ENCODE peak calls at places on chromosomes 12 and 14, in four cellular contexts. R is HCT116, T is lower leg skin, H is K562. N is an unnamed sample.

GRCh38 chr14:90387201-90387600 is 9.6 kb upstream of the CALM1 start:
- DNase-seq in R (no peak), T (no peak), H (no peak), N (no peak)

GRCh38 chr14:27536748-27537147 is 938.9 kb upstream of the NOVA1 start:
- DNase-seq in R (no peak), T (no peak), H (no peak), N (no peak)

GRCh38 chr14:60647081-60647836 is 2.0 kb downstream of the SIX1 start:
- DNase-seq in R (no peak), T (no peak), H (no peak), N (no peak)

GRCh38 chr14:68361231-68361630 is 431.6 kb downstream of the ZFP36L1 start:
- DNase-seq in R (no peak), T (no peak), H (no peak), N (no peak)

GRCh38 chr12:93793983-93794382 is 116.8 kb downstream of the CRADD start:
- DNase-seq in R (no peak), T (no peak), H (no peak), N (no peak)

GRCh38 chr14:101557811-101558738 is 3.2 kb upstream of the DIO3 start:
- DNase-seq in R (no peak), T (peak), H (no peak), N (no peak)

GRCh38 chr12:124927325-124928094 is 13.1 kb upstream of the UBC start:
- DNase-seq in R (peak), T (peak), H (peak), N (peak)

GRCh38 chr12:67911789-67912188 is 77.5 kb upstream of the IFNG-AS1 start:
- DNase-seq in R (no peak), T (no peak), H (no peak), N (no peak)

GRCh38 chr12:98227162-98227561 is 288.2 kb upstream of the TMPO start:
- DNase-seq in R (peak), T (no peak), H (no peak), N (no peak)

GRCh38 chr12:109589691-109590245 is 16.2 kb downstream of the MVK start:
- DNase-seq in R (no peak), T (no peak), H (no peak), N (no peak)

GRCh38 chr14:71169028-71169427 is 261.8 kb downstream of the PCNX1 start:
- DNase-seq in R (no peak), T (no peak), H (peak), N (no peak)

GRCh38 chr12:4069046-4070010 is 196.1 kb upstream of the PARP11 start:
- DNase-seq in R (no peak), T (no peak), H (no peak), N (no peak)

GRCh38 chr14:71130491-71131179 is 223.4 kb downstream of the PCNX1 start:
- DNase-seq in R (no peak), T (no peak), H (no peak), N (no peak)

GRCh38 chr12:49049566-49050224 is 10.9 kb downstream of the KMT2D start:
- DNase-seq in R (no peak), T (no peak), H (no peak), N (no peak)

GRCh38 chr14:102516531-102517411 is 7.2 kb upstream of the ANKRD9 start:
- DNase-seq in R (no peak), T (no peak), H (peak), N (no peak)

GRCh38 chr14:69932391-69932790 is 53.2 kb downstream of the SMOC1 start:
- DNase-seq in R (no peak), T (no peak), H (no peak), N (no peak)
- H3K4me3 ChIP-seq in R (no peak), T (no peak), H (no peak), N (no peak)

DNA sequence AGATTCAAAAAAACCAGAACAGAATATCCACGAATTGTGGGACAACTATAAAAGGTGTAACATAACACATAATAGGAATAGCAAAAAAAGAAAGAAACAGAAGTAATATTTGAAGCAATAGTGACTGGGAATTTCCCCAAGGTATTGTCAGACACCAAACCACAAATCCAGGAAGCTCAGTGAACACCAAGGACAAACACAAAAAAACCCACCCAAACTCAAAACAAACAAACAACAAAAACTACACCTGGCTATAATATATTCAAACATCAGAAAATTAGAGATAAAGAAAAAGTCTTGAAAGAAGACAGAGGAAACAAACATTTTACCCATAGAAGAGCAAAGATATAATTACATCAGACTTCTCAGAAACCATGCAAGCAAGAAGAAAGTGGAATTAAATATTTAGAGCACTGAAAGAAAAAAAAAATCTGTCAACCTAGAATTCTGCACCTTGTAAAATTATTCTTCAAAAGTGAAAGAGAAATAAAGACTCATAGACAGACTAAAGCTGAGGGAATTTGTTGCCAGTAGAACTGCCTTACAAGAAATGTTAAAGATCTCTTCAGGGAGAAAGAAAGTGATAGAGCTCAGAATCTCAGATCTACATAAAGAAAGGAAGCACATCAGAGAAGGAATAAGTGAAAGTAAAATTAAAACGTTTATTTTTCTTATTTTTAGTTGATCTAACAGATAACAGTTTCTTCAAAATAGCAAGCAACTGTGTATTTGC is 12.1 kb upstream of the HMGA2 start:
- DNase-seq in R (no peak), T (no peak), H (no peak), N (no peak)
- H3K4me3 ChIP-seq in R (no peak), T (no peak), H (no peak), N (no peak)

GRCh38 chr12:14416658-14417057 is 51.2 kb downstream of the ATF7IP start:
- DNase-seq in R (no peak), T (no peak), H (no peak), N (no peak)
- H3K4me3 ChIP-seq in R (no peak), T (no peak), H (no peak), N (no peak)

GRCh38 chr12:120247621-120248030 is 17.9 kb downstream of the PXN start:
- DNase-seq in R (no peak), T (no peak), H (no peak), N (no peak)
- H3K4me3 ChIP-seq in R (no peak), T (no peak), H (no peak), N (peak)

GRCh38 chr12:9115731-9116689 is at the start of gene A2M:
- DNase-seq in R (no peak), T (no peak), H (no peak), N (no peak)
- H3K4me3 ChIP-seq in R (no peak), T (no peak), H (no peak), N (peak)

N was measured in right atrium auricular region.